ENCODE peak calls at places on chromosomes 5 and 9, in ten cellular contexts. T is endothelial cell, A is left colon, R is EL, G is coronary artery, P is A673, D is A172, J is SHP77 treated with DMSO at 0.1 percent for 48 hours, I is renal cortical epithelial cell, K is heart left ventricle. V is an unnamed sample.

GRCh38 chr5:65482727-65483473 is 1.2 kb upstream of the ADAMTS6 start:
- DNase-seq in T (peak), A (no peak), R (peak), G (no peak), P (peak), D (peak), J (no peak), I (peak), K (no peak), V (peak)

GRCh38 chr5:39106332-39106731 is 32.1 kb upstream of the RICTOR start:
- DNase-seq in T (no peak), A (no peak), R (peak), G (no peak), P (no peak), D (no peak), J (no peak), I (no peak), K (no peak), V (no peak)

GRCh38 chr9:31005086-31005665 is 1379.3 kb upstream of the ACO1 start:
- DNase-seq in T (no peak), A (no peak), R (no peak), G (no peak), P (no peak), D (no peak), J (no peak), I (no peak), K (no peak), V (no peak)

GRCh38 chr9:131178382-131178781 is 53.0 kb downstream of the NUP214 start:
- DNase-seq in T (peak), A (peak), R (peak), G (no peak), P (peak), D (peak), J (peak), I (peak), K (peak), V (peak)

GRCh38 chr5:168724227-168724626 is 145.1 kb upstream of the PANK3 start:
- DNase-seq in T (no peak), A (no peak), R (no peak), G (no peak), P (no peak), D (no peak), J (no peak), I (no peak), K (no peak), V (no peak)

GRCh38 chr9:127974002-127974768 is 6.6 kb downstream of the EEIG1 start:
- DNase-seq in T (no peak), A (no peak), R (no peak), G (peak), P (no peak), D (no peak), J (no peak), I (no peak), K (no peak), V (no peak)

GRCh38 chr5:72818866-72819534 is 2.5 kb downstream of the TNPO1 start:
- DNase-seq in T (peak), A (peak), R (peak), G (no peak), P (peak), D (peak), J (peak), I (peak), K (peak), V (peak)

GRCh38 chr5:95900383-95900958 is 61.2 kb downstream of the ELL2 start:
- DNase-seq in T (no peak), A (no peak), R (peak), G (no peak), P (peak), D (peak), J (no peak), I (peak), K (peak), V (no peak)

GRCh38 chr5:146647656-146648199 is 131.7 kb upstream of the GPR151 start:
- DNase-seq in T (no peak), A (no peak), R (peak), G (no peak), P (no peak), D (no peak), J (peak), I (peak), K (no peak), V (peak)

GRCh38 chr9:115442054-115442453 is 324.1 kb upstream of the TNC start:
- DNase-seq in T (no peak), A (no peak), R (no peak), G (no peak), P (no peak), D (no peak), J (no peak), I (peak), K (no peak), V (peak)

GRCh38 chr9:136576269-136576626 is 30.4 kb upstream of the NOTCH1 start:
- DNase-seq in T (no peak), A (no peak), R (peak), G (no peak), P (no peak), D (peak), J (no peak), I (peak), K (no peak), V (peak)

GRCh38 chr9:134877541-134877940 is 3.1 kb upstream of the FCN2 start:
- DNase-seq in T (no peak), A (no peak), R (no peak), G (peak), P (no peak), D (no peak), J (no peak), I (no peak), K (no peak), V (no peak)

GRCh38 chr5:150582281-150582791 is 58.1 kb upstream of the SYNPO start:
- DNase-seq in T (no peak), A (peak), R (no peak), G (no peak), P (no peak), D (no peak), J (no peak), I (peak), K (peak), V (peak)

GRCh38 chr9:114518599-114519022 is 13.3 kb upstream of the WHRN start:
- DNase-seq in T (no peak), A (no peak), R (no peak), G (no peak), P (no peak), D (no peak), J (no peak), I (no peak), K (peak), V (no peak)

GRCh38 chr5:172452398-172453205 is 1.7 kb downstream of the SH3PXD2B start:
- DNase-seq in T (no peak), A (no peak), R (peak), G (peak), P (peak), D (peak), J (no peak), I (peak), K (no peak), V (peak)

GRCh38 chr5:17379188-17379951 is 118.7 kb upstream of the TAF11L2 start:
- DNase-seq in T (no peak), A (no peak), R (peak), G (no peak), P (peak), D (peak), J (no peak), I (no peak), K (no peak), V (no peak)

GRCh38 chr9:93252781-93253530 is 69.0 kb downstream of the WNK2 start:
- DNase-seq in T (no peak), A (peak), R (no peak), G (no peak), P (no peak), D (no peak), J (no peak), I (no peak), K (no peak), V (no peak)

GRCh38 chr9:106958955-106959657 is 96.1 kb downstream of the ZNF462 start:
- DNase-seq in T (no peak), A (no peak), R (peak), G (no peak), P (no peak), D (peak), J (no peak), I (peak), K (no peak), V (peak)

GRCh38 chr9:79408617-79409016 is 163.1 kb upstream of the TLE4 start:
- DNase-seq in T (no peak), A (no peak), R (peak), G (no peak), P (no peak), D (peak), J (no peak), I (peak), K (no peak), V (peak)

GRCh38 chr5:163350083-163350482 is 87.3 kb upstream of the CCNG1 start:
- DNase-seq in T (no peak), A (no peak), R (no peak), G (no peak), P (no peak), D (no peak), J (no peak), I (no peak), K (no peak), V (no peak)

GRCh38 chr9:32782476-32783167 is 718 bp upstream of the TMEM215 start:
- DNase-seq in T (peak), A (no peak), R (no peak), G (no peak), P (no peak), D (no peak), J (no peak), I (no peak), K (no peak), V (no peak)

GRCh38 chr5:159216454-159216853 is 7.1 kb upstream of the RNF145 start:
- DNase-seq in T (no peak), A (no peak), R (no peak), G (no peak), P (no peak), D (no peak), J (no peak), I (no peak), K (no peak), V (no peak)

GRCh38 chr5:111235635-111236034 is 11.5 kb downstream of the CAMK4 start:
- DNase-seq in T (no peak), A (no peak), R (no peak), G (no peak), P (no peak), D (no peak), J (no peak), I (no peak), K (no peak), V (no peak)

GRCh38 chr9:112711050-112711689 is 6.7 kb downstream of the INIP start:
- DNase-seq in T (no peak), A (no peak), R (peak), G (no peak), P (peak), D (no peak), J (no peak), I (peak), K (no peak), V (peak)

GRCh38 chr5:111394580-111394979 is 117.8 kb downstream of the STARD4 start:
- DNase-seq in T (no peak), A (no peak), R (peak), G (no peak), P (no peak), D (peak), J (no peak), I (no peak), K (no peak), V (no peak)

GRCh38 chr9:131854906-131855504 is 115.1 kb upstream of the RAPGEF1 start:
- DNase-seq in T (no peak), A (no peak), R (peak), G (no peak), P (no peak), D (no peak), J (no peak), I (no peak), K (no peak), V (no peak)

GRCh38 chr5:150307617-150308426 is 5.1 kb upstream of the ARSI start:
- DNase-seq in T (no peak), A (no peak), R (no peak), G (no peak), P (no peak), D (no peak), J (no peak), I (no peak), K (no peak), V (no peak)

V was measured in kidney tubule cell.